ENCODE peak calls at places on chromosomes 16 and 17, in six cellular contexts. R, E, W, L, P and Y are unnamed samples.

GRCh38 chr17:69502488-69502887 is 88.0 kb downstream of the MAP2K6 start:
- DNase-seq in P (no peak), R (no peak), E (no peak), L (no peak), W (no peak), Y (no peak)

GRCh38 chr17:36777118-36777517 is 160.2 kb upstream of the LHX1 start:
- DNase-seq in P (no peak), W (no peak), E (peak), L (no peak), R (no peak), Y (no peak)

GRCh38 chr17:77881545-77881944 is 77.0 kb upstream of the TNRC6C start:
- DNase-seq in R (peak), E (peak), W (peak), L (peak), P (no peak), Y (peak)

GRCh38 chr17:10120113-10120485 is 78.3 kb downstream of the GAS7 start:
- DNase-seq in P (no peak), R (no peak), E (no peak), L (no peak), W (no peak), Y (no peak)

GRCh38 chr17:43701318-43701743 is 39.6 kb upstream of the MEOX1 start:
- DNase-seq in R (no peak), L (no peak), W (peak), E (peak), P (no peak), Y (no peak)

GRCh38 chr17:38893113-38893512 is 23.3 kb downstream of the LASP1 start:
- DNase-seq in P (no peak), E (no peak), R (no peak), W (no peak), L (no peak), Y (no peak)

GRCh38 chr17:17177186-17177585 is 28.9 kb downstream of the PLD6 start:
- DNase-seq in R (no peak), L (peak), P (no peak), W (no peak), E (no peak), Y (no peak)

GRCh38 chr16:28326881-28327610 is 34.7 kb downstream of the SBK1 start:
- DNase-seq in W (peak), E (peak), L (peak), R (peak), P (no peak), Y (peak)

GRCh38 chr16:11405331-11406176 is 60.3 kb downstream of the RMI2 start:
- DNase-seq in P (no peak), R (no peak), L (peak), E (peak), W (peak), Y (peak)

GRCh38 chr17:44919411-44919810 is 4.1 kb upstream of the GFAP start:
- DNase-seq in E (no peak), P (no peak), W (no peak), L (no peak), R (no peak), Y (no peak)

GRCh38 chr16:74700206-74701040 is at the start of gene MLKL:
- DNase-seq in E (peak), R (peak), W (peak), L (peak), P (no peak), Y (peak)

GRCh38 chr16:77833906-77834599 is 45.7 kb downstream of the VAT1L start:
- DNase-seq in R (no peak), W (peak), P (peak), E (peak), L (no peak), Y (no peak)

GRCh38 chr17:45260204-45260783 is 1.6 kb downstream of the SPATA32 start:
- DNase-seq in E (no peak), L (no peak), P (no peak), R (no peak), W (no peak), Y (no peak)

GRCh38 chr16:87854053-87854906 is 15.0 kb downstream of the SLC7A5 start:
- DNase-seq in L (no peak), W (no peak), R (no peak), P (no peak), E (no peak), Y (no peak)

GRCh38 chr17:8890671-8891070 is 23.2 kb upstream of the PIK3R6 start:
- DNase-seq in R (no peak), W (no peak), P (no peak), L (no peak), E (no peak), Y (no peak)